ENCODE peak calls at places on chromosomes 6 and 20, in six cellular contexts. L, E, Z, A, B and J are unnamed samples.

GRCh38 chr6:16316741-16317251 is 78.4 kb downstream of the GMPR start:
- DNase-seq in L (peak; percentile 41), E (no peak), Z (peak; percentile 61), A (peak; percentile 49), B (peak; percentile 85), J (no peak)

GRCh38 chr6:49764571-49765236 is 20.5 kb upstream of the CRISP3 start:
- DNase-seq in L (no peak), E (no peak), Z (no peak), A (no peak), B (no peak), J (no peak)

GRCh38 chr6:120608826-120609225 is 725.5 kb downstream of the TBC1D32 start:
- DNase-seq in L (no peak), E (no peak), Z (peak; percentile 61), A (no peak), B (no peak), J (no peak)

GRCh38 chr20:62674370-62674769 is 32.1 kb downstream of the SLCO4A1 start:
- DNase-seq in L (no peak), E (no peak), Z (no peak), A (no peak), B (no peak), J (no peak)

GRCh38 chr6:35370124-35370741 is 27.9 kb downstream of the PPARD start:
- DNase-seq in L (peak; percentile 98), E (no peak), Z (peak; percentile 96), A (peak; percentile 69), B (peak; percentile 96), J (no peak)

GRCh38 chr20:38165089-38165965 is at the start of gene TGM2:
- DNase-seq in L (peak; percentile 75), E (peak; percentile 33), Z (peak; percentile 67), A (peak; percentile 88), B (peak; percentile 65), J (peak; percentile 31)

GRCh38 chr20:40307937-40308478 is 381.0 kb downstream of the MAFB start:
- DNase-seq in L (no peak), E (no peak), Z (no peak), A (no peak), B (no peak), J (no peak)

GRCh38 chr6:81606965-81607381 is 145.5 kb downstream of the TENT5A start:
- DNase-seq in L (peak; percentile 57), E (no peak), Z (no peak), A (no peak), B (peak; percentile 73), J (no peak)

GRCh38 chr6:47094351-47094925 is 52.3 kb upstream of the ADGRF1 start:
- DNase-seq in L (no peak), E (no peak), Z (peak; percentile 63), A (no peak), B (peak; percentile 24), J (no peak)

GRCh38 chr20:53981752-53982437 is 88.5 kb downstream of the BCAS1 start:
- DNase-seq in L (no peak), E (no peak), Z (peak; percentile 54), A (no peak), B (no peak), J (no peak)

GRCh38 chr6:170533792-170534191 is 19.3 kb downstream of the PSMB1 start:
- DNase-seq in L (no peak), E (no peak), Z (no peak), A (no peak), B (no peak), J (no peak)

GRCh38 chr6:146892613-146893401 is 294.0 kb downstream of the ADGB start:
- DNase-seq in L (peak; percentile 75), E (no peak), Z (peak; percentile 20), A (no peak), B (peak; percentile 63), J (no peak)

GRCh38 chr6:82072771-82073170 is 174.8 kb downstream of the IBTK start:
- DNase-seq in L (peak; percentile 69), E (no peak), Z (peak; percentile 8), A (no peak), B (peak; percentile 22), J (no peak)

GRCh38 chr20:37165031-37165430 is 14.1 kb upstream of the RPN2 start:
- DNase-seq in L (no peak), E (no peak), Z (no peak), A (no peak), B (no peak), J (no peak)

GRCh38 chr20:53939554-53940355 is 130.6 kb downstream of the BCAS1 start:
- DNase-seq in L (peak; percentile 90), E (peak; percentile 26), Z (peak; percentile 95), A (peak; percentile 61), B (peak; percentile 98), J (peak; percentile 72)

GRCh38 chr20:55888655-55889054 is 116.7 kb downstream of the CBLN4 start:
- DNase-seq in L (no peak), E (no peak), Z (no peak), A (no peak), B (no peak), J (no peak)

GRCh38 chr20:50992733-50993457 is 30.0 kb downstream of the KCNG1 start:
- DNase-seq in L (no peak), E (peak; percentile 10), Z (peak; percentile 83), A (peak; percentile 68), B (peak; percentile 76), J (no peak)

GRCh38 chr20:23303325-23304102 is 47.1 kb upstream of the NXT1 start:
- DNase-seq in L (no peak), E (no peak), Z (no peak), A (no peak), B (no peak), J (no peak)

GRCh38 chr6:110542311-110543024 is 66.1 kb upstream of the SLC22A16 start:
- DNase-seq in L (no peak), E (no peak), Z (no peak), A (no peak), B (peak; percentile 28), J (no peak)

GRCh38 chr6:158686791-158687381 is 37.0 kb downstream of the SYTL3 start:
- DNase-seq in L (no peak), E (peak; percentile 41), Z (no peak), A (peak; percentile 54), B (no peak), J (no peak)

GRCh38 chr6:10424005-10424404 is 9.1 kb upstream of the TFAP2A start:
- DNase-seq in L (no peak), E (no peak), Z (peak; percentile 27), A (no peak), B (no peak), J (no peak)

GRCh38 chr20:50844430-50845100 is 49.7 kb downstream of the BCAS4 start:
- DNase-seq in L (peak; percentile 49), E (no peak), Z (peak; percentile 100), A (peak; percentile 86), B (peak; percentile 80), J (no peak)

GRCh38 chr6:87817226-87817625 is 115.2 kb upstream of the AKIRIN2 start:
- DNase-seq in L (no peak), E (no peak), Z (no peak), A (no peak), B (peak; percentile 16), J (no peak)